ENCODE peak calls at places on chromosomes 3 and 15, in four cellular contexts. H is OCI-LY7, V is endodermal cell, X is tibial nerve. F is an unnamed sample.

GRCh38 chr15:58066042-58066867 is 744 bp upstream of the ALDH1A2 start:
- DNase-seq in H (peak), V (peak), X (peak), F (no peak)

GRCh38 chr15:79680721-79681120 is 216.1 kb downstream of the MTHFS start:
- DNase-seq in H (no peak), V (peak), X (no peak), F (no peak)

GRCh38 chr15:100533934-100534333 is 5.2 kb upstream of the CERS3 start:
- DNase-seq in H (no peak), V (no peak), X (no peak), F (no peak)

GRCh38 chr3:40768536-40768935 is 243.8 kb downstream of the ZNF621 start:
- DNase-seq in H (no peak), V (no peak), X (no peak), F (no peak)

GRCh38 chr3:150238995-150239612 is 169.0 kb upstream of the TSC22D2 start:
- DNase-seq in H (no peak), V (peak), X (no peak), F (no peak)

GRCh38 chr3:192719964-192720363 is 7.4 kb downstream of the FGF12 start:
- DNase-seq in H (no peak), V (no peak), X (no peak), F (no peak)

GRCh38 chr3:171563298-171563697 is 103.1 kb upstream of the TNIK start:
- DNase-seq in H (no peak), V (peak), X (no peak), F (no peak)

GRCh38 chr3:150736316-150736719 is 26.7 kb downstream of the SIAH2 start:
- DNase-seq in H (no peak), V (peak), X (no peak), F (no peak)

GRCh38 chr15:68387288-68388143 is 44.4 kb downstream of the ITGA11 start:
- DNase-seq in H (no peak), V (peak), X (no peak), F (no peak)

GRCh38 chr15:82944038-82944437 is 8.5 kb downstream of the HOMER2 start:
- DNase-seq in H (no peak), V (no peak), X (no peak), F (no peak)

GRCh38 chr3:168218600-168218999 is 122.9 kb upstream of the GOLIM4 start:
- DNase-seq in H (no peak), V (no peak), X (no peak), F (no peak)

GRCh38 chr15:64144565-64145281 is 6.8 kb upstream of the SNX22 start:
- DNase-seq in H (peak), V (no peak), X (no peak), F (no peak)

GRCh38 chr3:122415762-122416654 is at the start of gene WDR5B:
- DNase-seq in H (peak), V (peak), X (peak), F (no peak)

GRCh38 chr15:66621491-66622467 is 56.0 kb upstream of the LCTL start:
- DNase-seq in H (no peak), V (peak), X (no peak), F (no peak)

GRCh38 chr3:42906085-42906904 is at the start of gene ZNF662:
- DNase-seq in H (no peak), V (no peak), X (peak), F (no peak)

GRCh38 chr3:153977148-153977547 is 144.0 kb upstream of the ARHGEF26 start:
- DNase-seq in H (no peak), V (no peak), X (peak), F (no peak)

GRCh38 chr3:133540896-133541674 is 32.4 kb upstream of the CDV3 start:
- DNase-seq in H (no peak), V (no peak), X (no peak), F (no peak)

GRCh38 chr3:195462308-195462610 is 19.4 kb upstream of the ACAP2 start:
- DNase-seq in H (no peak), V (no peak), X (no peak), F (no peak)

GRCh38 chr3:122366379-122366749 is 16.7 kb downstream of the MIX23 start:
- DNase-seq in H (no peak), V (no peak), X (no peak), F (no peak)

GRCh38 chr3:50604628-50605588 is 6.7 kb downstream of the CISH start:
- DNase-seq in H (peak), V (no peak), X (peak), F (no peak)

GRCh38 chr15:68154923-68155559 is 50.1 kb downstream of the CALML4 start:
- DNase-seq in H (peak), V (peak), X (peak), F (no peak)

GRCh38 chr3:169686874-169687273 is 23.4 kb upstream of the MECOM start:
- DNase-seq in H (no peak), V (no peak), X (no peak), F (no peak)

GRCh38 chr15:43517354-43518072 is at the start of gene MAP1A:
- DNase-seq in H (peak), V (peak), X (peak), F (no peak)

GRCh38 chr3:79249701-79250100 is 518.1 kb downstream of the ROBO1 start:
- DNase-seq in H (no peak), V (no peak), X (no peak), F (no peak)

GRCh38 chr3:130491431-130491830 is 25.5 kb upstream of the COL6A6 start:
- DNase-seq in H (no peak), V (no peak), X (no peak), F (no peak)

GRCh38 chr15:57922780-57923179 is 142.7 kb downstream of the ALDH1A2 start:
- DNase-seq in H (no peak), V (no peak), X (no peak), F (no peak)

GRCh38 chr3:113255100-113255853 is 43.9 kb downstream of the BOC start:
- DNase-seq in H (peak), V (peak), X (no peak), F (no peak)

GRCh38 chr15:61315471-61315870 is 86.4 kb upstream of the RORA start:
- DNase-seq in H (no peak), V (no peak), X (no peak), F (no peak)

DNA sequence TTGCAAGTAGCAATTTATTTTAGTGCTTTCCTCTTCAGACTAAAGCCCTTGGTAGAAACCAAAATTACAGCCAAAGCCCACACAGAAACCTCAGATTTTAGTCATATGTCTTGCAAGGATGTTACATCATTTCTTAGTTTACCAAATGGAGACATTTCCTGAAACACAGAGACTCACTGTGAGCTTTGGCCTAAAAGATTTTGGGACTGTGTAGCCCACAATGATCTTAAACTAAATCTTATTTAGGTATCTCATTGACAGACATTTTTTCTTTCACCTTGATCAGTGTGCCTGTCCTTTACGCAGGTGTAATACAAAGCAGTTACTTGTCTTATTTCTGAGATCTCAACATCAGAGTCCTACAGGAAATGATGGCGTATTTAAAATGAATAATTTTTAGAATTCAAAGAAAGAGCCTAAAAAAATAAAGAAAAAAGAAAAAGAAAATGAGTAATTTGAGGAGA is 27.8 kb upstream of the AP4E1 start:
- DNase-seq in H (peak), V (no peak), X (no peak), F (no peak)
- TF ChIP-seq CTCF in H (no peak), V (no peak), X (no peak), F (no peak)

GRCh38 chr3:69012836-69013255 is 638 bp downstream of the EOGT start:
- DNase-seq in H (peak), V (peak), X (peak), F (no peak)

GRCh38 chr3:69014022-69014580 is 617 bp upstream of the EOGT start:
- DNase-seq in H (no peak), V (no peak), X (no peak), F (no peak)

GRCh38 chr3:69012111-69012835 is 1.2 kb downstream of the EOGT start:
- DNase-seq in H (no peak), V (peak), X (no peak), F (no peak)

GRCh38 chr3:69011331-69011730 is 2.2 kb downstream of the EOGT start:
- DNase-seq in H (no peak), V (no peak), X (no peak), F (no peak)

GRCh38 chr3:69013256-69014021 is at the start of gene EOGT:
- DNase-seq in H (peak), V (peak), X (peak), F (no peak)
- TF ChIP-seq CTCF in H (peak), V (peak), X (peak), F (peak)

GRCh38 chr3:102674284-102674683 is 239.5 kb downstream of the ZPLD1 start:
- DNase-seq in H (no peak), V (no peak), X (no peak), F (no peak)

GRCh38 chr3:102673271-102674115 is 238.7 kb downstream of the ZPLD1 start:
- DNase-seq in H (peak), V (peak), X (peak), F (no peak)

GRCh38 chr3:102676424-102676823 is 241.6 kb downstream of the ZPLD1 start:
- DNase-seq in H (no peak), V (no peak), X (no peak), F (no peak)

GRCh38 chr3:102668247-102668646 is 233.4 kb downstream of the ZPLD1 start:
- DNase-seq in H (no peak), V (no peak), X (no peak), F (no peak)

DNA sequence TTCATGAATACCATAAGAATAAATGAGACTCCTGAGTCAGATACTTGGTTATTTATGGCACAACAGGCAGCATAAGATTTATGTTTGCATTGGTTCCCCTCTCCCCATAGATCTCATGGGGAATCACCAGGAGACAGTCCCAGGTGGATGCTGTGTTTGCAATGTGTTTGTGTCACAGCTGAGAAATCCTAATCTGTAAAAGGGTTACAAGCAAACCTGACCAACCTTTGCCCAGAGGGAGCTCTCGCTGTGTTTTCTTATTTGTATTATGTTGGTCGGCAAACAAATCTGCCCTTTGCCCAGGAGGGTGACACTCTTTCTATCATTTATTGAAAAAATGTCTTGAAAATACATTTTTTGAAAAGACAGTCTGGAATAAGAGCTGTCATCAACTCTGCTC is 236.2 kb downstream of the ZPLD1 start:
- DNase-seq in H (no peak), V (no peak), X (no peak), F (no peak)
- TF ChIP-seq CTCF in H (no peak), V (no peak), X (no peak), F (no peak)

GRCh38 chr15:98804057-98804380 is 155.7 kb downstream of the IGF1R start:
- DNase-seq in H (no peak), V (no peak), X (no peak), F (no peak)

GRCh38 chr15:98806275-98806895 is 158.0 kb downstream of the IGF1R start:
- DNase-seq in H (no peak), V (peak), X (no peak), F (no peak)

GRCh38 chr15:98807262-98807661 is 158.9 kb downstream of the IGF1R start:
- DNase-seq in H (no peak), V (no peak), X (no peak), F (no peak)

GRCh38 chr15:98803228-98804056 is 155.1 kb downstream of the IGF1R start:
- DNase-seq in H (no peak), V (no peak), X (no peak), F (no peak)

DNA sequence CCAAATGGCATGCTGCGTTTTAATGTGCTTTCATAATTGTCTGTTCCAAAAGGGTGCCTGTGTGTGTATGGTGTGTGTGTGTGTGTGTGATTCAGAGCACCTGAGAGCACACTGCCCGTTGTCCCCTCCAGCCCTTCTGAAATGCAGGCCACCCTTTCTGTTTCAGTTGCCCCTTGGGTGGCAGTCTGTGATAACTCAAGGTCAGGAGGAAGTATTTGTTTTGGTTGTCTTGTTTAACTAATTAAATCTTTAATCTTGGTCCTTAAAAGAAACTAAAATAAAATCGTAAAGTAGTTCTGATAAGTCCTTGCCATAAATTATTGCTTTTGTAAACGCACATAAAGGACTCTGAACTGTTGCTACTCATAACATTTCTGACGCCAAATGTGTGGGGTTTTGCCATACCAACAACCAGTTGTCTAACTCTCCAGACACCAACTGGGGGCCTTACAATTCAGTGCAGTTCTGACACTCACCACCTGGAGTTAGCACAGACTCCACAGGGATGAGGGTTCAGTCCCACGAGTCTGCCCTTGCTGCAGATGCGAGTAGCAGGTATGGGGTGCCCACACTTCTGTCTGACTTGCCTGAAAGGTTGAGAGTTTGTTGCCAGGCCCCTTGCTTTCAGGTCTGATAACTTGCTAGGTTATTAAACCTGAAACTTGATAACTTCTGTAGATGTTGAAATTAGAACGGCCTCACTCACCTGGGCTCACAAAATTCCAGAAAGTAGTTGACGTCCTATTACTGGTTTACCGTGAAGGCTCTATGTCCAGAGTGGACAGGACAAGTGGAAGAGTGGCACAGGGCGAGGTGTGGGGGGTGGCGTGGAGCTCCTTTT is 157.3 kb downstream of the IGF1R start:
- DNase-seq in H (no peak), V (peak), X (no peak), F (no peak)
- TF ChIP-seq CTCF in H (no peak), V (peak), X (no peak), F (no peak)

DNA sequence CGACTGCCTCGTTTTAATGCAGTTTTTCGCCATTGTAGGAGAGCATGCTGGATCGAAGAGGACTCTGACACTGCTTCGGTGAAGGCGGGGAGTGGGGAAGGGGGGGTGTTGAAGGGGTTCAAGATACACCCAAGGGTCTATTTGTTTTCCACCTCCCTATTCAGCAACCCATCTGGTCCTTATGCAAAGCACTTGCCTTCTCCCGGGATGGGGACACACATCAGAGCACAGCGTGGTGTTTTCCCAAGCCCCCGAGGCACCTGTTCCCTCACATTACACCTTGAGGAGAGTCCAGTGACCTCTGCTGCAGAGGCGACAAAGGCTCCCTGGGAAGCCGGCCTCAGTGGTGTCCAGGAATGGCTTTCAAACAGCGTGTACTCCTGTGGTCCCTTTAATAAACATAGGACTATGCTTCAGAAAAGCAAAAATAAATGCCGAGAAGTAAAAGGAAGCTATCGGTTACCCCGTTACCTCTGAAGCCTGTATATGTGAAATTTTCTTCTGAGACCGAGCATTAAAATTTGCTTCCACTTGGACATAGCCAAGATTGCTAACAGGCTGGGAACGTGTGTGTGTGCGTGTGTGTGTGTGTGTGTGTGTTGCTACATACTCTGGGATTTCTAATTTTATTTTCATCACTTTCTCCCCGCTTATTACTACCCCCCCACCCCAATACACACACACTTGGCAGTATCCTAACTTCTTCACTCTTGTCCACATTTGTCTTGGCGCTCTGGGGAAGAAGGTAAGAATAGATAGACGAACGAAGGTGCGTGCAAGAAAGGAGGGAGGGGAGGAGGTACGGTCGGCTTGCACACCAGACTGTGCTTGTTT is 53.2 kb downstream of the CCDC54 start:
- DNase-seq in H (no peak), V (peak), X (peak), F (no peak)
- TF ChIP-seq CTCF in H (peak), V (no peak), X (no peak), F (no peak)